ENCODE peak calls at places on chromosomes 16 and 17, in seven cellular contexts. One of them, this sample, is unnamed.

GRCh38 chr16:11236855-11237254 is 19.1 kb downstream of the SOCS1 start:
- DNase-seq in GM23248: no peak
- DNase-seq in uterus: no peak
- DNase-seq in astrocyte of the cerebellum: no peak
- DNase-seq in fibroblast of pulmonary artery: peak
- DNase-seq in tibial artery: no peak
- DNase-seq in cardiac fibroblast: peak
- DNase-seq in this sample: no peak

GRCh38 chr16:85615852-85616607 is 2.9 kb downstream of the GSE1 start:
- DNase-seq in cardiac fibroblast: peak
- DNase-seq in fibroblast of pulmonary artery: peak
- DNase-seq in astrocyte of the cerebellum: peak
- DNase-seq in tibial artery: peak
- DNase-seq in GM23248: peak
- DNase-seq in uterus: peak
- DNase-seq in this sample: peak

GRCh38 chr17:57954421-57955182 is 610 bp downstream of the CUEDC1 start:
- DNase-seq in astrocyte of the cerebellum: no peak
- DNase-seq in tibial artery: peak
- DNase-seq in uterus: peak
- DNase-seq in cardiac fibroblast: peak
- DNase-seq in fibroblast of pulmonary artery: peak
- DNase-seq in GM23248: peak
- DNase-seq in this sample: no peak

GRCh38 chr17:80320496-80320895 is 59.8 kb downstream of the RNF213 start:
- DNase-seq in tibial artery: peak
- DNase-seq in GM23248: no peak
- DNase-seq in cardiac fibroblast: no peak
- DNase-seq in astrocyte of the cerebellum: no peak
- DNase-seq in fibroblast of pulmonary artery: no peak
- DNase-seq in uterus: no peak
- DNase-seq in this sample: no peak

GRCh38 chr17:34613064-34614019 is 34.0 kb downstream of the TMEM132E start:
- DNase-seq in tibial artery: no peak
- DNase-seq in fibroblast of pulmonary artery: no peak
- DNase-seq in GM23248: peak
- DNase-seq in cardiac fibroblast: no peak
- DNase-seq in uterus: peak
- DNase-seq in astrocyte of the cerebellum: no peak
- DNase-seq in this sample: no peak

GRCh38 chr16:30910427-30911029 is 12.8 kb upstream of the FBXL19 start:
- DNase-seq in cardiac fibroblast: no peak
- DNase-seq in uterus: no peak
- DNase-seq in fibroblast of pulmonary artery: no peak
- DNase-seq in GM23248: no peak
- DNase-seq in tibial artery: no peak
- DNase-seq in astrocyte of the cerebellum: no peak
- DNase-seq in this sample: no peak

GRCh38 chr16:56753410-56753809 is 23.5 kb downstream of the NUP93 start:
- DNase-seq in astrocyte of the cerebellum: no peak
- DNase-seq in tibial artery: no peak
- DNase-seq in uterus: no peak
- DNase-seq in fibroblast of pulmonary artery: peak
- DNase-seq in GM23248: peak
- DNase-seq in cardiac fibroblast: no peak
- DNase-seq in this sample: no peak

GRCh38 chr16:84897911-84898377 is 78.2 kb downstream of the CRISPLD2 start:
- DNase-seq in fibroblast of pulmonary artery: no peak
- DNase-seq in cardiac fibroblast: no peak
- DNase-seq in astrocyte of the cerebellum: no peak
- DNase-seq in tibial artery: no peak
- DNase-seq in uterus: no peak
- DNase-seq in GM23248: no peak
- DNase-seq in this sample: no peak

GRCh38 chr17:76141212-76142043 is at the start of gene FOXJ1:
- DNase-seq in GM23248: peak
- DNase-seq in uterus: peak
- DNase-seq in astrocyte of the cerebellum: peak
- DNase-seq in tibial artery: peak
- DNase-seq in cardiac fibroblast: peak
- DNase-seq in fibroblast of pulmonary artery: peak
- DNase-seq in this sample: peak

GRCh38 chr16:50261160-50261706 is 5.1 kb upstream of the ADCY7 start:
- DNase-seq in tibial artery: peak
- DNase-seq in astrocyte of the cerebellum: no peak
- DNase-seq in cardiac fibroblast: no peak
- DNase-seq in GM23248: no peak
- DNase-seq in uterus: peak
- DNase-seq in fibroblast of pulmonary artery: no peak
- DNase-seq in this sample: no peak

GRCh38 chr16:73031155-73031866 is 16.6 kb downstream of the ZFHX3 start:
- DNase-seq in astrocyte of the cerebellum: no peak
- DNase-seq in uterus: no peak
- DNase-seq in tibial artery: peak
- DNase-seq in cardiac fibroblast: no peak
- DNase-seq in GM23248: peak
- DNase-seq in fibroblast of pulmonary artery: no peak
- DNase-seq in this sample: no peak

DNA sequence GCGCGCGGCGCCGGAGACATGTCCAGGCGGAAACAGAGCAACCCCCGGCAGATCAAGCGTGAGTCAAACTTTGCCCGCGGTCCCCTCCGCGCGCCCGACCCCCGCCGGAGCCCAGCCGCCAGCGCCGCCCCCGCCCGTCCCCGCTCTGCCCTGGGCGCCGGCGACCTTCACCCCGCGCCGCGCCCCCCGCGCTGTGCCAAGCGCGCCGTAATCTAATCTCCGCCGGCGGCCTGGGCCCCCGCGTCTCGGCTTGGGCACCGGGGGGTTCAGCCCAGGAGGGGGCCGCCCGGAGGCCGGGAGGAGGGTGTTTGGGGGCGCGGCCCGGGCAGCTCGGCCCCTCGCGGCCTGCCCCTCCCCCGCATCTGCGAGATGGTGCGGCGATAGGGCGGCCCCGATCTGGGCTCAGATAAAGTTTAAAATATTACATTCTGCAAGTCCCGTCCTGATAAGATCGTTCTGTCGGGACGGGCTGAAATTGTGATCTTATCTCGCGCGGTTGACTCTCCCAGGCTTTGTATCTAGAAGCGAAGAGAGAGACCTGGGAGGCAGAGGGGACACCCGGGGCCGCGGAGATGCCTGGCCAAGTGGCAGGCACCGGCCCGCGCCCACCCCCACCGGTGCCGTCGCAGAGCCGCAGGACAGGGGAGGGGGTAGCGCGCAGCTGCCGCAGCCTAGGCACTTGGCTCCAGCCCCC is 688 bp downstream of the ZFPM1 start:
- DNase-seq in astrocyte of the cerebellum: no peak
- DNase-seq in GM23248: peak
- DNase-seq in tibial artery: no peak
- DNase-seq in fibroblast of pulmonary artery: no peak
- DNase-seq in cardiac fibroblast: no peak
- DNase-seq in uterus: no peak
- DNase-seq in this sample: no peak
- H3K4me3 ChIP-seq in astrocyte of the cerebellum: peak
- H3K4me3 ChIP-seq in GM23248: peak
- H3K4me3 ChIP-seq in tibial artery: peak
- H3K4me3 ChIP-seq in fibroblast of pulmonary artery: peak
- H3K4me3 ChIP-seq in cardiac fibroblast: peak
- H3K4me3 ChIP-seq in uterus: peak
- H3K4me3 ChIP-seq in this sample: peak

GRCh38 chr17:73593249-73593965 is 50.8 kb downstream of the SDK2 start:
- DNase-seq in tibial artery: no peak
- DNase-seq in uterus: no peak
- DNase-seq in cardiac fibroblast: no peak
- DNase-seq in astrocyte of the cerebellum: no peak
- DNase-seq in GM23248: no peak
- DNase-seq in fibroblast of pulmonary artery: no peak
- DNase-seq in this sample: no peak
- H3K4me3 ChIP-seq in tibial artery: no peak
- H3K4me3 ChIP-seq in uterus: no peak
- H3K4me3 ChIP-seq in cardiac fibroblast: no peak
- H3K4me3 ChIP-seq in astrocyte of the cerebellum: no peak
- H3K4me3 ChIP-seq in GM23248: no peak
- H3K4me3 ChIP-seq in fibroblast of pulmonary artery: no peak
- H3K4me3 ChIP-seq in this sample: no peak

GRCh38 chr17:59366773-59367656 is 35.6 kb downstream of the YPEL2 start:
- DNase-seq in astrocyte of the cerebellum: no peak
- DNase-seq in tibial artery: peak
- DNase-seq in GM23248: peak
- DNase-seq in fibroblast of pulmonary artery: peak
- DNase-seq in cardiac fibroblast: peak
- DNase-seq in uterus: peak
- DNase-seq in this sample: no peak
- H3K4me3 ChIP-seq in astrocyte of the cerebellum: no peak
- H3K4me3 ChIP-seq in tibial artery: peak
- H3K4me3 ChIP-seq in GM23248: no peak
- H3K4me3 ChIP-seq in fibroblast of pulmonary artery: no peak
- H3K4me3 ChIP-seq in cardiac fibroblast: no peak
- H3K4me3 ChIP-seq in uterus: no peak
- H3K4me3 ChIP-seq in this sample: no peak

DNA sequence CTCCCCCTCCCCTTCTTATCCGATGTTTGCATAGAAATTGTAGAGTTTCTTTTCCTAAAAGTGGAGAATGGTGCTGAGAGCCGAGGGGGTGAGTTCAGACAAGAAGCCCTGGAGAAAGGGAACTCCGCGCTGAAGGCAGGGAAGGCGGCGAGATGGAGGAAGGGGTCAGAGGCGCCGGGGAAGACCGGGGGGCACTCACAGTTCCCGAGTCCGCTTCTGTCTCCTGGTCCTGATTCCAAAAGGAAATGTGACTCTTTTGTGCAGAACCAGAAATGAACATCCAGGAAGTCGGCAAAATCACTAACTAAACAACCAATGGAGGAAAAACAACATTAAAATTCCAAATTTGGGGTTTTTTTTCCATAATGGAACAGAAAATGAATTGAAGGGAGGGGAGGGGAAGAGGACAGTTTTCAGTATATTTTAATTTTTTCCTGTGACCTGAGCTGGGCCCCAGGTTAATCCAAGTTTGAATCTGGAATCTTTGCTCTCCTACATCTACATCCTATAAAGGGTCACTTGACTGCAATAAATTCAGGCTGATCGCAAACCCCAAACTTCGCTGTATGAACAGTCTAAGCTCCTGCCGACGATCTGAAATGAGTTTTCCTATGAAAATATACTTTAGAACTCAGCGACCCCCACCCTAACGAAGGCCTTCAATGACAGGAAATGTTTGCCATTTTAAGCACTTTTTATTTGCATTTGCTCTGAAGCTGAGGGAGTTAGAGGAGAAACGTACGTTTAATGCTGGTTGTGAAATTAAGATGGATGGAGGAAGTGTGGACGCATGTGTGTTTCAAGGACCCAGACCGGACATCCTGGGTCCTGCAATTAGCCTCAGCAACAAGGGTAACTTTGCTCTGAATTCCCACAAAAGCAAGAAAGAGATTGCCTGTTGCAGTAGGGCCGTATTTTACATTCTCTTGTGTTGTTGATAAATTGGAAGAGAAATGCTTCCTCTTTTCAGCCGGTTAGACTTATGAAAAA is 252.2 kb downstream of the C16orf95 start:
- DNase-seq in tibial artery: peak
- DNase-seq in astrocyte of the cerebellum: no peak
- DNase-seq in GM23248: no peak
- DNase-seq in fibroblast of pulmonary artery: no peak
- DNase-seq in uterus: no peak
- DNase-seq in cardiac fibroblast: no peak
- DNase-seq in this sample: no peak
- H3K4me3 ChIP-seq in tibial artery: peak
- H3K4me3 ChIP-seq in astrocyte of the cerebellum: no peak
- H3K4me3 ChIP-seq in GM23248: no peak
- H3K4me3 ChIP-seq in fibroblast of pulmonary artery: no peak
- H3K4me3 ChIP-seq in uterus: no peak
- H3K4me3 ChIP-seq in cardiac fibroblast: no peak
- H3K4me3 ChIP-seq in this sample: no peak

GRCh38 chr17:51045616-51046526 is 74.8 kb downstream of the SPAG9 start:
- DNase-seq in GM23248: peak
- DNase-seq in fibroblast of pulmonary artery: peak
- DNase-seq in astrocyte of the cerebellum: no peak
- DNase-seq in uterus: no peak
- DNase-seq in tibial artery: no peak
- DNase-seq in cardiac fibroblast: peak
- DNase-seq in this sample: no peak

GRCh38 chr17:51050291-51051033 is 70.2 kb downstream of the SPAG9 start:
- DNase-seq in tibial artery: no peak
- DNase-seq in cardiac fibroblast: no peak
- DNase-seq in GM23248: peak
- DNase-seq in uterus: no peak
- DNase-seq in astrocyte of the cerebellum: no peak
- DNase-seq in fibroblast of pulmonary artery: no peak
- DNase-seq in this sample: no peak

GRCh38 chr17:51044964-51045363 is 75.7 kb downstream of the SPAG9 start:
- DNase-seq in GM23248: no peak
- DNase-seq in tibial artery: no peak
- DNase-seq in cardiac fibroblast: no peak
- DNase-seq in uterus: no peak
- DNase-seq in astrocyte of the cerebellum: no peak
- DNase-seq in fibroblast of pulmonary artery: no peak
- DNase-seq in this sample: no peak

GRCh38 chr17:51052235-51052634 is 68.4 kb downstream of the SPAG9 start:
- DNase-seq in tibial artery: no peak
- DNase-seq in GM23248: no peak
- DNase-seq in fibroblast of pulmonary artery: no peak
- DNase-seq in cardiac fibroblast: no peak
- DNase-seq in astrocyte of the cerebellum: no peak
- DNase-seq in uterus: no peak
- DNase-seq in this sample: no peak

DNA sequence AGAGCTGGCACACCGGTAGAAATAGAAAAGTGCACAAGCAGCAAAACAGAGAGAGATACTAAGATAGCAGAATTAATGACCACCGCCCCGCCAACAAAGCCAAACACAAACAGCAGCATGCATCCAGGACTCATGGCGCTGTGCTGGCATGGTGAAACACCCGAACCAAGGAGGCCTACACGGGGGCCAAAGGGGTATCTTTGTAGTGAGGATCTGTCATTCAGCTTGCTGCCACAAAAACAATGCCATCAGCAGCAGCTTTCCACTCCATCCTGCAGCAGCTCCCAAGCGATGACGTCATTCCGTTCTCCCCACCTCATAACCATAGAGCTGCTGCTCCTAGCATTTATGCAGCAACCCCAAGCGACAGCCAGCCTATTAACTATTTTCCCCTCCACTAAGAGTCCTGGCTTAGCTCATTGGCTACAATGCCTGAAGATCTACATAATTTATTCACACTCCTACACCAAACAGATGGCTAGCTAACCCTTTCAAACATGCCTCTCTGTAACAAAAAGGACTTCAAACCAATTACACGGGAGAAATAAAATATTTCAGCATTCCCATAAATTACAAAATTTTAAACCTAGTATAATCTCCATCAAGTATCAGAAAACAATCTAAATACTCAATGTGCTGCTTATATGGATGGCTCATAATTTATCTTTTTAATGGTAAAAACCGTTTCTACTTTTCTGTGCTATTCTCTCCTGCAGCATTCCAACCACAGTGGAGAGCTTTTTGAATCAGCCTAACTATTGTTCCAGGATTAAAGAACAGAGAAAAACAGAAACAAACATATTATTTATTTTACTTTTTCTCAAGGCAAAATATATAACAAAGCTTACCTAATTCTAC is 73.9 kb downstream of the SPAG9 start:
- DNase-seq in GM23248: peak
- DNase-seq in tibial artery: no peak
- DNase-seq in uterus: peak
- DNase-seq in astrocyte of the cerebellum: peak
- DNase-seq in fibroblast of pulmonary artery: peak
- DNase-seq in cardiac fibroblast: peak
- DNase-seq in this sample: peak
- H3K4me3 ChIP-seq in GM23248: peak
- H3K4me3 ChIP-seq in tibial artery: no peak
- H3K4me3 ChIP-seq in uterus: peak
- H3K4me3 ChIP-seq in astrocyte of the cerebellum: peak
- H3K4me3 ChIP-seq in fibroblast of pulmonary artery: peak
- H3K4me3 ChIP-seq in cardiac fibroblast: peak
- H3K4me3 ChIP-seq in this sample: peak